ENCODE peak calls at places on chromosomes 16 and 17, in four cellular contexts. V is GM12878, Y is IMR-90, H is K562. F is an unnamed sample. For H3K36me3 and H3K4me1, the result is how much of the 10 kb centered on the place peaks cover.

GRCh38 chr17:64256913-64257807 is 5.9 kb downstream of the TEX2 start:
- DNase-seq in V (no peak), Y (peak), H (no peak), F (no peak)

GRCh38 chr17:37179893-37180292 is 195.9 kb upstream of the C17orf78 start:
- DNase-seq in V (no peak), Y (peak), H (no peak), F (peak)

GRCh38 chr16:67115649-67116048 is 5.9 kb downstream of the PHAF1 start:
- DNase-seq in V (no peak), Y (peak), H (no peak), F (no peak)

GRCh38 chr16:27246439-27246838 is 22.1 kb downstream of the NSMCE1 start:
- DNase-seq in V (no peak), Y (no peak), H (no peak), F (no peak)

GRCh38 chr17:37682007-37682406 is 38.8 kb upstream of the DDX52 start:
- DNase-seq in V (no peak), Y (no peak), H (no peak), F (no peak)

GRCh38 chr17:21252289-21252874 is 828 bp downstream of the NATD1 start:
- DNase-seq in V (no peak), Y (no peak), H (no peak), F (no peak)

GRCh38 chr17:250487-251300 is 69.2 kb upstream of the DOC2B start:
- DNase-seq in V (no peak), Y (no peak), H (no peak), F (no peak)

GRCh38 chr16:1163567-1164055 is 10.7 kb downstream of the CACNA1H start:
- DNase-seq in V (no peak), Y (peak), H (no peak), F (no peak)

GRCh38 chr16:22670551-22670970 is 143.4 kb upstream of the HS3ST2 start:
- DNase-seq in V (no peak), Y (no peak), H (peak), F (no peak)

GRCh38 chr16:71863995-71864394 is 18.2 kb downstream of the ATXN1L start:
- DNase-seq in V (no peak), Y (no peak), H (no peak), F (no peak)

GRCh38 chr17:69637399-69638165 is 223.1 kb downstream of the MAP2K6 start:
- DNase-seq in V (no peak), Y (peak), H (no peak), F (no peak)

GRCh38 chr17:21368545-21369246 is 7.5 kb upstream of the KCNJ12 start:
- DNase-seq in V (no peak), Y (no peak), H (no peak), F (no peak)

GRCh38 chr16:27401768-27402568 is at the start of gene IL21R:
- DNase-seq in V (peak), Y (peak), H (peak), F (no peak)

GRCh38 chr16:83713597-83713996 is 94.2 kb upstream of the HSBP1 start:
- DNase-seq in V (no peak), Y (no peak), H (peak), F (no peak)

GRCh38 chr16:29784157-29784556 is 6.1 kb downstream of the ZG16 start:
- DNase-seq in V (no peak), Y (no peak), H (no peak), F (no peak)

GRCh38 chr16:68237243-68238028 is 1.5 kb upstream of the ESRP2 start:
- DNase-seq in V (peak), Y (peak), H (peak), F (peak)

GRCh38 chr17:33520404-33521032 is 227.4 kb upstream of the ASIC2 start:
- DNase-seq in V (no peak), Y (peak), H (peak), F (peak)

GRCh38 chr17:1109606-1110523 is 69.9 kb downstream of the ABR start:
- DNase-seq in V (no peak), Y (no peak), H (no peak), F (no peak)

GRCh38 chr17:1830288-1830687 is 483 bp downstream of the RPA1 start:
- DNase-seq in V (no peak), Y (no peak), H (peak), F (peak)

GRCh38 chr16:73669535-73670274 is 621.8 kb upstream of the ZFHX3 start:
- DNase-seq in V (no peak), Y (no peak), H (no peak), F (no peak)

GRCh38 chr16:66988197-66988788 is at the start of gene CES4A:
- DNase-seq in V (no peak), Y (peak), H (no peak), F (no peak)

GRCh38 chr16:9091867-9092281 is 430 bp downstream of the HAPSTR1 start:
- DNase-seq in V (no peak), Y (no peak), H (no peak), F (peak)

GRCh38 chr16:3787924-3788661 is 70.8 kb upstream of the TRAP1 start:
- DNase-seq in V (peak), Y (no peak), H (no peak), F (no peak)

GRCh38 chr17:38871247-38871991 is 1.6 kb downstream of the LASP1 start:
- DNase-seq in V (peak), Y (peak), H (peak), F (peak)

GRCh38 chr17:71287246-71287828 is 833.5 kb upstream of the SOX9 start:
- DNase-seq in V (no peak), Y (no peak), H (no peak), F (no peak)
- TF ChIP-seq FOS in V (no peak), Y (no peak), H (no peak), F (no peak)

GRCh38 chr16:57514371-57514770 is 22.0 kb downstream of the CCDC102A start:
- DNase-seq in V (no peak), Y (no peak), H (no peak), F (no peak)

GRCh38 chr16:57514891-57515600 is 21.3 kb downstream of the CCDC102A start:
- DNase-seq in V (no peak), Y (no peak), H (no peak), F (no peak)

GRCh38 chr16:57517397-57518367 is 18.7 kb downstream of the CCDC102A start:
- DNase-seq in V (no peak), Y (no peak), H (no peak), F (no peak)

GRCh38 chr16:57516773-57517172 is 19.6 kb downstream of the CCDC102A start:
- DNase-seq in V (no peak), Y (no peak), H (no peak), F (no peak)

DNA sequence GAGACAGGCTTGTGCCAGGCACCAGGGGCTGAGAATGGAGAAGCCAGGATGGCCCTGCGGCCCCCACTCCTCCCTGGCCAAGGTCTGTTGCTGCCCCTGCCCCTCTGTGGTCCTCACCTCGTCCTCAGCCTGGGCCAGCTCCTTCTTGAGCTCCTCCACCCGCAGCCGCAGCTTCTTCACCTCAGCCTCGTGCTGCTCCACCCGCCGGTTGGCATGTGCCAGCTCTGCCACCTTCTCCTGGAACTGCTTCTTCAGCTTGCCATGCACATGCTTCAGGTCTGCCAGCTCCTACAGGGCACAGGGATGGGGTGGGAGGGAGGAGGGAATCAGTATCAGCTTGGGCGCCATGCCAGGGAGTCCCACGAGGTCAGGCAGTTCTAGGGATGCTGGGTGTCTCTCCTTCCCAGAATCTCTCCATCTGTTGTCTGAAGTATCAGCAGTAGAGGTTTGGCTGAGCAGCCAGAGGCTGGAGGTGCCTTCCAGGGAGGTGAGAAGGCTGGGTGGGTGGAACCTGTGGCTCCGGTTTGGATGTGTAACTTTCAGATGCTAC is 20.1 kb downstream of the CCDC102A start:
- DNase-seq in V (no peak), Y (no peak), H (no peak), F (no peak)
- H3K36me3 ChIP-seq in V (under half), Y (under half), H (under half), F (under half)

GRCh38 chr17:82299452-82299851 is 18.0 kb downstream of the CD7 start:
- DNase-seq in V (no peak), Y (no peak), H (no peak), F (no peak)

GRCh38 chr17:82301300-82301915 is 16.0 kb downstream of the CD7 start:
- DNase-seq in V (no peak), Y (no peak), H (no peak), F (no peak)

GRCh38 chr17:82300707-82301270 is 16.6 kb downstream of the CD7 start:
- DNase-seq in V (no peak), Y (peak), H (peak), F (peak)

GRCh38 chr17:82298538-82299421 is 18.6 kb downstream of the CD7 start:
- DNase-seq in V (no peak), Y (no peak), H (no peak), F (no peak)

GRCh38 chr17:82300228-82300627 is 17.2 kb downstream of the CD7 start:
- DNase-seq in V (no peak), Y (no peak), H (no peak), F (no peak)
- H3K4me1 ChIP-seq in V (under half), Y (under half), H (half or more), F (under half)

GRCh38 chr16:87492241-87492635 is 586 bp downstream of the ZCCHC14 start:
- DNase-seq in V (no peak), Y (no peak), H (peak), F (no peak)

GRCh38 chr16:87487361-87487924 is 5.4 kb downstream of the ZCCHC14 start:
- DNase-seq in V (no peak), Y (no peak), H (peak), F (no peak)

GRCh38 chr16:87486282-87486681 is 6.5 kb downstream of the ZCCHC14 start:
- DNase-seq in V (no peak), Y (no peak), H (no peak), F (no peak)

GRCh38 chr16:87490091-87490798 is 2.6 kb downstream of the ZCCHC14 start:
- DNase-seq in V (no peak), Y (no peak), H (no peak), F (peak)

DNA sequence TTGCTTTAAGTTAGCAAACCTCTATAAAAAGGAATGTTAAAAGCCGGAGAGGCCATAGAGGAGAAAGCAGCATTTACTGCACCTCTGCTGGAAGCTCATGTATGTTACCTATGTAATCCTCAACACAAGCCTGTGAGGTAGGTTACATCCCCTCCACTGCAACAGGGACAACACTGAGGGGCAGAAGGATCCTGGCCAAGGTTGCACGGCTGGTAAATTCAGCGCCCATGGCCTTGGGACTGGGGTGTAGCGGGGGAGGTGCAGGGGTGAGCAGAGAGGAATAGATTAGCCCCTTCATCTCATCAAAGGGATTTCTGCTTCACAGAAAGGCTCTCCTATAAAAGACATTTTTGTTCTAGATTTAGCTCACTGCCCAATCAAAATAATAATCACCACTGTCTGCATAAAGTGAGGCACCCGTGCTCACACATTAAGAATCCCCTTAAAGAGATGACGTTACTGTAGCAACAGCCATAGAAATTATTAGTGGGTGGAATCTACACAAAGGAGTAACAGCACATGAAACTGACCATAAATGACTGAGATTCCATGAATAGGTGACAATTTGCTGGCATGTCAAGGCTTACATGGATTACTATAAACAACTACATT is 3.3 kb downstream of the ZCCHC14 start:
- DNase-seq in V (no peak), Y (no peak), H (no peak), F (no peak)
- TF ChIP-seq FOS in V (no peak), Y (no peak), H (no peak), F (no peak)

GRCh38 chr17:47288531-47289116 is 35.0 kb downstream of the ITGB3 start:
- DNase-seq in V (no peak), Y (peak), H (peak), F (no peak)

GRCh38 chr17:47292206-47292605 is 31.5 kb upstream of the EFCAB13 start:
- DNase-seq in V (no peak), Y (no peak), H (no peak), F (no peak)

GRCh38 chr17:47289302-47289701 is 34.5 kb upstream of the EFCAB13 start:
- DNase-seq in V (no peak), Y (no peak), H (no peak), F (no peak)

GRCh38 chr17:47291242-47291873 is 32.4 kb upstream of the EFCAB13 start:
- DNase-seq in V (no peak), Y (no peak), H (no peak), F (no peak)

GRCh38 chr17:47290870-47291241 is 32.9 kb upstream of the EFCAB13 start:
- DNase-seq in V (no peak), Y (no peak), H (no peak), F (no peak)
- H3K36me3 ChIP-seq in V (under half), Y (half or more), H (under half), F (under half)

GRCh38 chr17:45410144-45411091 is 22.3 kb downstream of the ARHGAP27 start:
- DNase-seq in V (no peak), Y (no peak), H (no peak), F (no peak)
- H3K4me1 ChIP-seq in V (under half), Y (under half), H (under half), F (under half)